ENCODE peak calls at places on chromosomes 6 and 20, in six cellular contexts. K is astrocyte of the cerebellum; Y is stimulated activated CD4-positive, alpha-beta T cell treated with anti-CD3 and anti-CD28 coated beads, Interleukin-4, amount 100 ng/mL, for 24 hours; T is bronchial epithelial cell; M is ELF-1; P is GM04503. S is an unnamed sample.

GRCh38 chr20:20695250-20695816 is 17.1 kb downstream of the RALGAPA2 start:
- DNase-seq in K (no peak), Y (no peak), T (peak), M (no peak), P (no peak), S (no peak)

GRCh38 chr6:44169154-44169553 is 10.5 kb downstream of the CAPN11 start:
- DNase-seq in K (no peak), Y (no peak), T (no peak), M (no peak), P (no peak), S (no peak)

GRCh38 chr6:55774542-55775318 is 100.7 kb downstream of the BMP5 start:
- DNase-seq in K (no peak), Y (no peak), T (no peak), M (no peak), P (no peak), S (no peak)

GRCh38 chr20:44643596-44644383 is 7.7 kb downstream of the ADA start:
- DNase-seq in K (peak), Y (peak), T (peak), M (peak), P (peak), S (no peak)

GRCh38 chr6:128370072-128370471 is 150.3 kb downstream of the PTPRK start:
- DNase-seq in K (peak), Y (no peak), T (peak), M (no peak), P (peak), S (no peak)

GRCh38 chr20:43839793-43840199 is 74.9 kb upstream of the TOX2 start:
- DNase-seq in K (no peak), Y (no peak), T (no peak), M (no peak), P (no peak), S (no peak)

GRCh38 chr6:78749326-78749725 is 118.0 kb upstream of the IRAK1BP1 start:
- DNase-seq in K (peak), Y (no peak), T (peak), M (no peak), P (no peak), S (no peak)

GRCh38 chr6:38715016-38715809 is at the start of gene DNAH8:
- DNase-seq in K (no peak), Y (no peak), T (no peak), M (peak), P (no peak), S (no peak)

S was measured in hypothalamus.